ENCODE peak calls at places on chromosomes 5 and 9, in seven cellular contexts. J is brain microvascular endothelial cell, B is DND-41, H is cardiac muscle cell, G is Peyer's patch, S is mammary epithelial cell, X is PC-9. M is an unnamed sample.

GRCh38 chr5:74126294-74126693 is 500.3 kb downstream of the ARHGEF28 start:
- DNase-seq in G (no peak), X (peak; percentile 38), H (no peak), B (no peak), S (peak; percentile 44), J (no peak), M (no peak)

GRCh38 chr9:93860694-93861658 is 94.2 kb downstream of the BARX1 start:
- DNase-seq in H (no peak), G (no peak), S (no peak), X (no peak), B (no peak), J (no peak), M (no peak)

GRCh38 chr9:6715755-6716643 is 41.8 kb upstream of the KDM4C start:
- DNase-seq in B (no peak), G (peak; percentile 92), X (peak; percentile 62), H (no peak), J (peak; percentile 4), S (no peak), M (peak; percentile 86)

GRCh38 chr5:167754501-167754941 is 536.9 kb upstream of the WWC1 start:
- DNase-seq in H (no peak), B (no peak), S (no peak), G (no peak), J (no peak), X (no peak), M (no peak)

GRCh38 chr5:171667341-171668096 is 118.1 kb upstream of the SMIM23 start:
- DNase-seq in H (no peak), S (peak; percentile 82), B (no peak), X (no peak), G (no peak), J (peak; percentile 84), M (no peak)

GRCh38 chr5:74851684-74852353 is 14.4 kb downstream of the FAM169A start:
- DNase-seq in S (peak; percentile 66), X (no peak), B (no peak), J (peak; percentile 11), H (no peak), G (no peak), M (peak; percentile 13)

GRCh38 chr5:29697786-29698414 is 1495.6 kb upstream of the CDH6 start:
- DNase-seq in S (no peak), J (no peak), H (peak; percentile 64), G (no peak), X (no peak), B (no peak), M (no peak)

GRCh38 chr9:98811051-98811650 is 3.7 kb downstream of the GALNT12 start:
- DNase-seq in B (no peak), J (peak; percentile 84), S (peak; percentile 88), G (peak; percentile 10), H (no peak), X (peak; percentile 91), M (no peak)

GRCh38 chr9:83919111-83919510 is 2.1 kb downstream of the KIF27 start:
- DNase-seq in X (no peak), B (no peak), J (no peak), H (no peak), G (no peak), S (no peak), M (no peak)

GRCh38 chr9:21255538-21256212 is 15.9 kb upstream of the IFNA14 start:
- DNase-seq in J (no peak), G (no peak), B (no peak), H (no peak), X (no peak), S (no peak), M (no peak)

GRCh38 chr5:94672746-94673145 is 54.3 kb downstream of the SLF1 start:
- DNase-seq in J (no peak), S (no peak), G (no peak), B (no peak), H (no peak), X (no peak), M (no peak)

GRCh38 chr9:90925581-90926257 is 124.1 kb downstream of the SYK start:
- DNase-seq in X (no peak), B (no peak), H (no peak), G (no peak), J (peak; percentile 97), S (peak; percentile 60), M (no peak)

GRCh38 chr5:150656191-150657132 is 4.6 kb upstream of the MYOZ3 start:
- DNase-seq in B (peak; percentile 88), H (peak; percentile 85), X (no peak), G (peak; percentile 88), S (no peak), J (no peak), M (peak; percentile 72)

GRCh38 chr5:10330511-10331105 is 22.9 kb upstream of the MARCHF6 start:
- DNase-seq in J (no peak), S (no peak), B (no peak), X (no peak), H (no peak), G (no peak), M (no peak)

GRCh38 chr5:85108471-85108870 is 723.8 kb upstream of the EDIL3 start:
- DNase-seq in X (no peak), G (no peak), S (no peak), B (no peak), H (no peak), J (no peak), M (no peak)

GRCh38 chr5:133831506-133832224 is 136.8 kb downstream of the C5orf15 start:
- DNase-seq in J (peak; percentile 5), S (peak; percentile 41), X (peak; percentile 83), G (peak; percentile 43), H (no peak), B (no peak), M (no peak)

GRCh38 chr9:25353783-25354182 is 324.5 kb downstream of the TUSC1 start:
- DNase-seq in S (no peak), G (no peak), J (peak; percentile 0), H (no peak), X (no peak), B (no peak), M (no peak)

GRCh38 chr9:25350011-25350410 is 328.2 kb downstream of the TUSC1 start:
- DNase-seq in X (no peak), B (no peak), S (no peak), H (no peak), G (no peak), J (no peak), M (no peak)
- TF ChIP-seq CTCF in X (peak; percentile 30), B (no peak), S (no peak), H (no peak), G (no peak), J (no peak), M (no peak)

GRCh38 chr5:139134906-139135305 is 63.3 kb downstream of the SIL1 start:
- DNase-seq in G (no peak), B (no peak), X (no peak), S (no peak), H (no peak), J (no peak), M (no peak)

GRCh38 chr5:139140631-139141071 is 57.5 kb downstream of the SIL1 start:
- DNase-seq in H (no peak), G (no peak), B (no peak), X (no peak), S (no peak), J (no peak), M (no peak)

GRCh38 chr5:139138109-139138508 is 60.1 kb downstream of the SIL1 start:
- DNase-seq in B (no peak), G (no peak), S (peak; percentile 41), H (no peak), J (no peak), X (no peak), M (no peak)

GRCh38 chr5:139138790-139139189 is 59.4 kb downstream of the SIL1 start:
- DNase-seq in H (peak; percentile 39), B (no peak), S (peak; percentile 70), X (peak; percentile 71), G (no peak), J (peak; percentile 32), M (no peak)

DNA sequence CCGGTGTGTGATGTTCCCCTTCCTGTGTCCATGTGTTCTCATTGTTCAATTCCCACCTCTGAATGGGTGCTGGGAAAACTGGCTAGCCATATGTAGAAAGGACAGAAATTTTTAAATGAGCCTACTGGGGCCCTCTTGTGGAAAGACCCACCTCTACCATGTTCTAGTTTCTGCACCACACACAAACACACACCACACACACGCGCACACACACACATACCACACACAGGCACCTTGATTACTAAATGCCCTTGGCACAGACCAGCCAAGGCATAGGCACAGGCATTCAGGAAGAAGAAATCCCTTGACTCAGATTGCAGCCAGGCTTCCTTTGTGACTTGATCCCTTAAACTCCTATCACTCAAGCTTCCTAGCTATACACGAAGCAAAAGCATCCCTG is 60.5 kb downstream of the SIL1 start:
- DNase-seq in B (no peak), G (no peak), X (no peak), J (peak; percentile 27), H (peak; percentile 41), S (peak; percentile 52), M (no peak)
- TF ChIP-seq CTCF in B (peak; percentile 39), G (no peak), X (no peak), J (peak; percentile 59), H (peak; percentile 44), S (peak; percentile 32), M (no peak)

GRCh38 chr9:86636614-86637013 is 282.4 kb upstream of the TUT7 start:
- DNase-seq in J (no peak), S (no peak), B (no peak), G (no peak), H (peak; percentile 75), X (no peak), M (no peak)

GRCh38 chr9:86639287-86639686 is 285.1 kb upstream of the TUT7 start:
- DNase-seq in J (no peak), H (no peak), S (no peak), X (no peak), G (no peak), B (no peak), M (no peak)

GRCh38 chr9:86638109-86638508 is 283.9 kb upstream of the TUT7 start:
- DNase-seq in G (no peak), H (no peak), X (no peak), J (no peak), S (no peak), B (no peak), M (no peak)

GRCh38 chr9:86636051-86636450 is 281.8 kb upstream of the TUT7 start:
- DNase-seq in B (no peak), X (no peak), J (no peak), S (no peak), G (no peak), H (no peak), M (no peak)

GRCh38 chr9:86637515-86637914 is 283.3 kb upstream of the TUT7 start:
- DNase-seq in G (no peak), X (no peak), J (peak; percentile 21), H (peak; percentile 82), S (no peak), B (peak; percentile 46), M (peak; percentile 42)
- TF ChIP-seq CTCF in G (peak; percentile 23), X (peak; percentile 71), J (peak; percentile 91), H (peak; percentile 79), S (peak; percentile 83), B (peak; percentile 56), M (peak; percentile 62)

DNA sequence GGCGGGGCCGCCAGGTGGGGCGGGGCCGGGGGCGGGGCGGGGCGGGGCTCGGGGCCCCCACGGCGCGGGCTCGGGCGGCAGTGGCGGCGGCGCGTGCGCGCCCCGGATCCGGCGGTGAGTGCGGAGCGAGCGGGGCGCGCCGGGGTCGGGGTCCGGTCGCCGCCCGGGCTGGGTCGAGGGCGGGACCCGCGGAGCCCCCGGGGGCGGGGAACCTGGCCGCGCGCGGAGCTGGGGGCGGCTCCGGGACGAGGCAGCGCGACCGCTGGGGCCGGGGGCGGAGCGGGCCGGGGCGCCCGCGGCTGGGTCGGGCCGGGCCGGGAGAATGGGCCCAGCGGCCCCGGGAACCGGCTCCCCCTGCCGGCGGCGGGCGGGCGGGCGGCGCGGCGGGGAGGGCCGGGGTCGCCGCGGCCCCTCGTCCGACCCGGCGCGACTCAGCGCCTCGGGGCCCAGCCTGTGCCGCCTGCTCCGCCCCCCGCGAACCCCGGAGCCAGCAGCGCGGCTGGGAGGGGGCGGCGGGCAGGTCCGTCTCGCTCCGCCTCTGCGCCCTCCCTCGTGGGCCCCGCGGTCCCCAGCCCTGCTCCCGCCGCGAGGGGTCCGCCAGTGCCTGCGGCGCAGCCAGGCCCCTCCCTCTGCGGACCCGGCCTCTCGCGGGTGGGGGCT is 3.1 kb downstream of the EGFL7 start:
- DNase-seq in B (no peak), J (no peak), S (no peak), G (no peak), H (peak; percentile 60), X (no peak), M (no peak)
- TF ChIP-seq CTCF in B (no peak), J (no peak), S (no peak), G (no peak), H (no peak), X (no peak), M (no peak)

M was measured in activated CD8-positive, alpha-beta T cell treated with anti-CD3 and anti-CD28 coated beads for 36 hours.